ENCODE peak calls at places on chromosomes 3 and 15, in five cellular contexts. P, Y, O, N and V are unnamed samples.

GRCh38 chr15:58062175-58062574 is 3.3 kb downstream of the ALDH1A2 start:
- DNase-seq in N (no peak), P (no peak), O (no peak), Y (no peak), V (no peak)

GRCh38 chr15:85704021-85704420 is 90.7 kb downstream of the KLHL25 start:
- DNase-seq in O (no peak), Y (no peak), P (no peak), N (no peak), V (no peak)

GRCh38 chr3:4501422-4501821 is 8.3 kb downstream of the ITPR1 start:
- DNase-seq in Y (no peak), O (no peak), P (no peak), N (no peak), V (no peak)

GRCh38 chr3:193983846-193984245 is 152.1 kb upstream of the HES1 start:
- DNase-seq in P (no peak), N (no peak), Y (no peak), O (no peak), V (no peak)

GRCh38 chr3:81005992-81006391 is 755.5 kb downstream of the GBE1 start:
- DNase-seq in P (no peak), O (no peak), N (no peak), Y (no peak), V (no peak)

GRCh38 chr3:71089271-71089670 is 494.3 kb downstream of the FOXP1 start:
- DNase-seq in N (no peak), O (no peak), Y (no peak), P (no peak), V (no peak)

GRCh38 chr3:25468866-25469319 is 40.8 kb downstream of the RARB start:
- DNase-seq in P (peak), Y (peak), N (peak), O (no peak), V (no peak)

GRCh38 chr3:69271098-69271497 is 114.8 kb downstream of the FRMD4B start:
- DNase-seq in N (no peak), P (no peak), Y (no peak), O (no peak), V (no peak)

GRCh38 chr15:28933710-28934445 is 48.1 kb downstream of the APBA2 start:
- DNase-seq in P (no peak), N (no peak), Y (no peak), O (no peak), V (no peak)

GRCh38 chr15:49439678-49440375 is 16.8 kb downstream of the FGF7 start:
- DNase-seq in Y (no peak), N (no peak), O (no peak), P (no peak), V (no peak)

GRCh38 chr15:100218411-100218810 is 123.4 kb downstream of the ADAMTS17 start:
- DNase-seq in Y (no peak), N (no peak), O (no peak), P (no peak), V (no peak)

GRCh38 chr15:62824111-62824737 is 218.3 kb upstream of the TPM1 start:
- DNase-seq in P (peak), Y (no peak), O (no peak), N (no peak), V (no peak)

GRCh38 chr3:125967156-125967555 is 1.8 kb upstream of the ROPN1B start:
- DNase-seq in O (no peak), Y (no peak), P (no peak), N (no peak), V (no peak)

GRCh38 chr15:92629975-92630626 is 25.5 kb downstream of the FAM174B start:
- DNase-seq in Y (peak), N (no peak), O (no peak), P (no peak), V (no peak)

GRCh38 chr3:859135-859534 is 233.7 kb upstream of the CNTN6 start:
- DNase-seq in P (no peak), Y (no peak), O (no peak), N (no peak), V (no peak)

GRCh38 chr15:77496710-77497107 is 76.0 kb downstream of the HMG20A start:
- DNase-seq in O (peak), P (peak), N (peak), Y (peak), V (peak)

GRCh38 chr15:96020133-96020532 is 310.4 kb upstream of the NR2F2 start:
- DNase-seq in Y (no peak), P (no peak), N (no peak), O (no peak), V (no peak)

GRCh38 chr3:125144653-125145314 is 67.8 kb downstream of the SLC12A8 start:
- DNase-seq in P (no peak), O (no peak), Y (no peak), N (no peak), V (no peak)

GRCh38 chr3:9352917-9353823 is 9.7 kb upstream of the THUMPD3 start:
- DNase-seq in N (peak), O (peak), P (peak), Y (peak), V (peak)

GRCh38 chr15:96972201-96972600 is 641.7 kb downstream of the NR2F2 start:
- DNase-seq in N (no peak), P (no peak), O (no peak), Y (no peak), V (no peak)

GRCh38 chr3:54877675-54878544 is 49.9 kb downstream of the LRTM1 start:
- DNase-seq in P (no peak), N (no peak), O (no peak), Y (no peak), V (no peak)

GRCh38 chr15:69049976-69050375 is 35.5 kb downstream of the NOX5 start:
- DNase-seq in Y (no peak), N (no peak), O (no peak), P (no peak), V (no peak)

GRCh38 chr15:55094152-55094551 is 102.6 kb downstream of the RSL24D1 start:
- DNase-seq in O (no peak), N (no peak), P (no peak), Y (no peak), V (no peak)

GRCh38 chr15:96294766-96295165 is 35.7 kb upstream of the NR2F2 start:
- DNase-seq in O (no peak), N (no peak), Y (no peak), P (no peak), V (no peak)

GRCh38 chr3:183298708-183299153 is 45.7 kb downstream of the B3GNT5 start:
- DNase-seq in O (no peak), Y (peak), N (peak), P (peak), V (no peak)

GRCh38 chr3:62145086-62145757 is 228.1 kb downstream of the FEZF2 start:
- DNase-seq in O (no peak), N (no peak), P (no peak), Y (no peak), V (no peak)

GRCh38 chr15:82031871-82032270 is 13.9 kb downstream of the MEX3B start:
- DNase-seq in Y (no peak), N (no peak), O (no peak), P (no peak), V (no peak)

GRCh38 chr3:2578560-2578959 is 479.9 kb downstream of the CNTN4 start:
- DNase-seq in O (no peak), N (no peak), P (no peak), Y (no peak), V (no peak)

GRCh38 chr15:22855791-22856190 is 17.3 kb downstream of the NIPA2 start:
- DNase-seq in Y (no peak), O (no peak), N (no peak), P (no peak), V (no peak)

GRCh38 chr15:101124731-101125558 is 126.9 kb downstream of the CHSY1 start:
- DNase-seq in N (no peak), O (no peak), P (peak), Y (no peak), V (no peak)

GRCh38 chr15:51966192-51966591 is 5.4 kb downstream of the LEO1 start:
- DNase-seq in N (no peak), Y (no peak), P (no peak), O (no peak), V (no peak)

GRCh38 chr3:51270559-51270958 is 114.5 kb upstream of the MANF start:
- DNase-seq in Y (no peak), N (no peak), P (no peak), O (no peak), V (no peak)

GRCh38 chr15:68626739-68627138 is 47.9 kb downstream of the CORO2B start:
- DNase-seq in P (no peak), Y (no peak), O (no peak), N (no peak), V (no peak)

GRCh38 chr3:151248772-151249366 is 29.5 kb downstream of the P2RY14 start:
- DNase-seq in N (no peak), O (no peak), Y (no peak), P (no peak), V (no peak)

GRCh38 chr3:125150525-125151436 is 61.8 kb downstream of the SLC12A8 start:
- DNase-seq in N (no peak), P (no peak), Y (peak), O (peak), V (peak)

GRCh38 chr3:173398111-173398479 is 551 bp downstream of the NLGN1 start:
- DNase-seq in Y (no peak), O (no peak), N (no peak), P (no peak), V (no peak)

GRCh38 chr3:128098234-128098633 is 25.4 kb downstream of the RUVBL1 start:
- DNase-seq in P (no peak), O (no peak), N (no peak), Y (no peak), V (no peak)

GRCh38 chr3:129276385-129276784 is 2.3 kb upstream of the HMCES start:
- DNase-seq in N (no peak), O (no peak), Y (peak), P (no peak), V (no peak)

GRCh38 chr3:143958966-143959365 is 12.7 kb upstream of the DIPK2A start:
- DNase-seq in N (no peak), Y (no peak), O (no peak), P (no peak), V (no peak)

GRCh38 chr3:143955113-143955512 is 16.5 kb upstream of the DIPK2A start:
- DNase-seq in N (no peak), O (no peak), Y (no peak), P (no peak), V (no peak)

GRCh38 chr3:143956858-143957257 is 14.8 kb upstream of the DIPK2A start:
- DNase-seq in O (no peak), N (no peak), P (no peak), Y (no peak), V (no peak)

GRCh38 chr3:143961351-143961750 is 10.3 kb upstream of the DIPK2A start:
- DNase-seq in Y (no peak), N (no peak), O (no peak), P (no peak), V (no peak)

GRCh38 chr3:143957447-143957846 is 14.2 kb upstream of the DIPK2A start:
- DNase-seq in P (no peak), O (no peak), Y (no peak), N (no peak), V (no peak)
- TF ChIP-seq CTCF in P (no peak), O (no peak), Y (no peak), N (no peak), V (no peak)

GRCh38 chr3:15601046-15601398 is 347 bp downstream of the HACL1 start:
- DNase-seq in Y (no peak), P (no peak), N (no peak), O (peak), V (no peak)

GRCh38 chr3:15602146-15602536 is 596 bp downstream of the BTD start:
- DNase-seq in Y (no peak), N (no peak), P (no peak), O (peak), V (no peak)

GRCh38 chr3:15595955-15596354 is 5.4 kb downstream of the HACL1 start:
- DNase-seq in Y (no peak), N (no peak), P (no peak), O (no peak), V (no peak)

GRCh38 chr3:15606434-15606891 is 4.9 kb downstream of the BTD start:
- DNase-seq in P (no peak), Y (peak), N (no peak), O (no peak), V (no peak)

DNA sequence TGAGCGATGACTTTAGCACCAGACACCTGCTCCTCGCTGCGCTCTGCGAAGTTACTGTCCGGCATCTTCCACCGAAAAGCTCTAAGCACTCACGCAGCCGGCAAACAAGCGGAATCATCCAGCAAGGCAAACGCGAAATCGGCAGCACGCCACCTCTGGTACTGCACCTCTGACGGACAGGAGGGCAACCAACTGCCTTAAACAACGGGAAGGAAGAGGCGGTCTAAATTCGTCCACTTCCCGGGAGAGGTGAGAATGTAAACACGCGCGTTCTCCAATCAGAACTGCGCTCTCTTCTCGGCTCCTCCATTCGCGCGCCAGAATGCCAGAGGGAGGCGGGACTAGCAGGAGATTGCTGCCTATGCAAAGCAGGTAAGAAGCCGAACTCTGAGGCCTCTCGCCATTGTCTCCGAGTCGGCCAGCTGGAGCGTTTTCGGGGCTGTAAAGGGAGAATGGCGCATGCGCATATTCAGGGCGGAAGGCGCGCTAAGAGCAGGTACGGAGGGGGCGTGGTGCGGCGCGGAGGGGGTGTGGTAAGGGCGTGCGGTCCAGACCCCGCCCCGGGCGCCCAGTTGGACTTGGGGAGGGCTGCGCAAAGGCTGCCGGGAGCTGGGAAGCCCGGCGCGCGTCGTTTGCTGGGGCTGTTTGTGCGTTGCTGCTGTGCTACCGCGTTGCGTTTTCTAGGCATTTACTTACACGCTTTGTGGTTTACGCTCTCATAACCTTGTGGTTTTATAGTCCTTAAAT is at the start of the genes BTD and HACL1:
- DNase-seq in Y (peak), P (peak), O (peak), N (peak), V (peak)
- TF ChIP-seq CTCF in Y (peak), P (peak), O (no peak), N (no peak), V (no peak)

DNA sequence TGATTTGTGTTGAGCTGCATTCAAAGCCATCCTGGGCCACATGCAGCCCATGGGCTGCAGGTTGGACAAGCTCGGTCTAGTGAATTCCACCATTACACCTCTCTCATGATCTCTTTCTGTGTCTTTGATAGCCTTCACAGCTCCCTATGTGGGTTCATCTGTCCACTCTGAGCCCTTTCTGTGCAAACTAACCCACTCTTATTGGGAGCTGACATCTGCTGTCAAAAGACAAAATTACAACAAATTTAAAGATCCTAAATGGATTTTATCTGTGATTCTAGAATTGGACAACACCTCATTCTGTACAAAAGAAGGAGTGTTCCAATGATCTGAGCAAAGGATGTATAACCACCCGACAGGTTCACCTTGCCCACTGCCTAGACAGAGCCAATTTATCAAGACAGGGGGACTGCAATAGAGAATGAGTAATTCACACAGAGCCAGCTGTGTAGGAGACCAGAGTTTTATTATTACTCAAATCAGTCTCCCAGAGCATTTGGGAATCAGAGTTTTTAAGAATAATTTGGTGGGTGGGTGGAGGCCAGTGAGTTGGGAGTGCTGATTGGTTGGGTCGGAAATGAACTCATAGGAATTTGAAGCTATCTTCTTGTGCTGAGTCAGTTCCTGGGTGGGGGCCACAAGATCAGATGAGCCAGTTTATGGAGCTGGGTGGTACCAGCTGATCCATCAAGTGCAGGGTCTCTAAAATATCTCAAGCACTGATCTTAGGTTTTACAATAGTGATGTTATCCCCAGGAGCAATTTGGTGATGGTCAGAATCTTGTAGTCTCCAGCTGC is 2.6 kb upstream of the XYLB start:
- DNase-seq in N (no peak), O (no peak), Y (no peak), P (no peak), V (no peak)
- TF ChIP-seq CTCF in N (no peak), O (no peak), Y (no peak), P (peak), V (no peak)

GRCh38 chr3:88203537-88204143 is 53.9 kb downstream of the C3orf38 start:
- DNase-seq in Y (peak), P (no peak), N (peak), O (peak), V (peak)
- TF ChIP-seq CTCF in Y (peak), P (peak), N (peak), O (peak), V (peak)

GRCh38 chr3:43856351-43856750 is 165.6 kb downstream of the ABHD5 start:
- DNase-seq in N (no peak), O (no peak), P (no peak), Y (peak), V (no peak)

GRCh38 chr3:43857361-43858051 is 166.8 kb downstream of the ABHD5 start:
- DNase-seq in P (no peak), O (no peak), N (no peak), Y (peak), V (no peak)

GRCh38 chr3:43859766-43860165 is 169.0 kb downstream of the ABHD5 start:
- DNase-seq in P (no peak), Y (peak), O (no peak), N (no peak), V (no peak)

GRCh38 chr3:43856761-43857160 is 166.0 kb downstream of the ABHD5 start:
- DNase-seq in Y (peak), N (no peak), O (no peak), P (no peak), V (no peak)

GRCh38 chr3:43858052-43858701 is 167.4 kb downstream of the ABHD5 start:
- DNase-seq in N (no peak), Y (peak), P (no peak), O (no peak), V (no peak)
- TF ChIP-seq CTCF in N (no peak), Y (no peak), P (no peak), O (no peak), V (no peak)

DNA sequence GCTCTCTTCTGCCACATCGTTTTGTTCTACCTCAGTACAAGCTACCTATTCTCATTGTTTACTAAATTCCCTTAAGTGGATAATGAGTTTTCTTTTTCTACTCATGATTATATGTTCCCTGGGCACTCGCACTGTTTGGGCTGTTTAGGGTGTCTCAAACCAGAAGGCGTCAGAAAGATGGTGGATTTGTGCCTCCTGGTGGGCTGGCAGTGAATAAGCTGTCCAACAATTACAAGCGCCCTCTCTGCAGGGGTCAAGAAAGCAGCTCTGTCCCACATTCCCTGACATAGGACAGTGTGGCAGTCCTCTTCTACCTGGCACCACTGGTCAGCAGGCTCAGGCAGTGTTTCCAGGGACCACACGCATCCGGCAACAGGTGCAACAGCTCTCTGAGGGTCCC is 173.4 kb upstream of the PPP2R3A start:
- DNase-seq in N (no peak), Y (no peak), O (no peak), P (no peak), V (peak)
- TF ChIP-seq CTCF in N (no peak), Y (no peak), O (no peak), P (no peak), V (peak)

GRCh38 chr15:25943831-25944230 is 80.7 kb upstream of the ATP10A start:
- DNase-seq in O (no peak), P (no peak), N (no peak), Y (no peak), V (no peak)

GRCh38 chr15:25944386-25944785 is 81.3 kb upstream of the ATP10A start:
- DNase-seq in P (no peak), N (no peak), Y (no peak), O (no peak), V (no peak)

GRCh38 chr15:25950014-25950413 is 86.9 kb upstream of the ATP10A start:
- DNase-seq in O (no peak), Y (no peak), P (no peak), N (no peak), V (no peak)

GRCh38 chr15:25946241-25946786 is 83.2 kb upstream of the ATP10A start:
- DNase-seq in Y (no peak), P (no peak), O (no peak), N (no peak), V (peak)

GRCh38 chr15:25947336-25948080 is 84.4 kb upstream of the ATP10A start:
- DNase-seq in P (no peak), Y (no peak), O (no peak), N (no peak), V (no peak)
- TF ChIP-seq CTCF in P (no peak), Y (no peak), O (peak), N (no peak), V (no peak)